ENCODE peak calls at places on chromosomes 4 and X, in nine cellular contexts. One of them, this sample, is unnamed.

GRCh38 chrX:40008841-40009461 is 88.8 kb downstream of the BCOR start:
- DNase-seq in activated T-helper 1 cell treated with Interleukin-2 at 50 U/mL for 16 hours: no peak
- DNase-seq in stimulated activated CD4-positive, alpha-beta T cell treated with anti-CD3 and anti-CD28 coated beads, Interleukin-12 subunit alpha, Interleukin-12 subunit beta, amount 100 ng/mL, for 48 hours: no peak
- DNase-seq in DMS153: peak
- DNase-seq in sigmoid colon: peak
- DNase-seq in brain microvascular endothelial cell: no peak
- DNase-seq in Caki2: no peak
- DNase-seq in stimulated activated CD8-positive, alpha-beta memory T cell treated with anti-CD3 and anti-CD28 coated beads, Interleukin-2, amount 100 ng/mL, for 48 hours: no peak
- DNase-seq in fibroblast of mammary gland: no peak
- DNase-seq in this sample: no peak

GRCh38 chr4:124515591-124515990 is 196.9 kb downstream of the ANKRD50 start:
- DNase-seq in sigmoid colon: no peak
- DNase-seq in Caki2: no peak
- DNase-seq in brain microvascular endothelial cell: no peak
- DNase-seq in fibroblast of mammary gland: no peak
- DNase-seq in stimulated activated CD8-positive, alpha-beta memory T cell treated with anti-CD3 and anti-CD28 coated beads, Interleukin-2, amount 100 ng/mL, for 48 hours: no peak
- DNase-seq in DMS153: no peak
- DNase-seq in stimulated activated CD4-positive, alpha-beta T cell treated with anti-CD3 and anti-CD28 coated beads, Interleukin-12 subunit alpha, Interleukin-12 subunit beta, amount 100 ng/mL, for 48 hours: no peak
- DNase-seq in activated T-helper 1 cell treated with Interleukin-2 at 50 U/mL for 16 hours: no peak
- DNase-seq in this sample: no peak

GRCh38 chr4:72505314-72505744 is 63.7 kb downstream of the ADAMTS3 start:
- DNase-seq in fibroblast of mammary gland: peak
- DNase-seq in Caki2: peak
- DNase-seq in DMS153: peak
- DNase-seq in stimulated activated CD4-positive, alpha-beta T cell treated with anti-CD3 and anti-CD28 coated beads, Interleukin-12 subunit alpha, Interleukin-12 subunit beta, amount 100 ng/mL, for 48 hours: no peak
- DNase-seq in brain microvascular endothelial cell: peak
- DNase-seq in sigmoid colon: no peak
- DNase-seq in activated T-helper 1 cell treated with Interleukin-2 at 50 U/mL for 16 hours: no peak
- DNase-seq in stimulated activated CD8-positive, alpha-beta memory T cell treated with anti-CD3 and anti-CD28 coated beads, Interleukin-2, amount 100 ng/mL, for 48 hours: no peak
- DNase-seq in this sample: peak

GRCh38 chr4:94939791-94940530 is 182.2 kb downstream of the BMPR1B start:
- DNase-seq in stimulated activated CD8-positive, alpha-beta memory T cell treated with anti-CD3 and anti-CD28 coated beads, Interleukin-2, amount 100 ng/mL, for 48 hours: no peak
- DNase-seq in sigmoid colon: no peak
- DNase-seq in stimulated activated CD4-positive, alpha-beta T cell treated with anti-CD3 and anti-CD28 coated beads, Interleukin-12 subunit alpha, Interleukin-12 subunit beta, amount 100 ng/mL, for 48 hours: no peak
- DNase-seq in activated T-helper 1 cell treated with Interleukin-2 at 50 U/mL for 16 hours: no peak
- DNase-seq in Caki2: no peak
- DNase-seq in DMS153: no peak
- DNase-seq in fibroblast of mammary gland: peak
- DNase-seq in brain microvascular endothelial cell: no peak
- DNase-seq in this sample: no peak

GRCh38 chr4:89123418-89123817 is 12.1 kb downstream of the TIGD2 start:
- DNase-seq in Caki2: peak
- DNase-seq in activated T-helper 1 cell treated with Interleukin-2 at 50 U/mL for 16 hours: no peak
- DNase-seq in stimulated activated CD8-positive, alpha-beta memory T cell treated with anti-CD3 and anti-CD28 coated beads, Interleukin-2, amount 100 ng/mL, for 48 hours: no peak
- DNase-seq in DMS153: no peak
- DNase-seq in stimulated activated CD4-positive, alpha-beta T cell treated with anti-CD3 and anti-CD28 coated beads, Interleukin-12 subunit alpha, Interleukin-12 subunit beta, amount 100 ng/mL, for 48 hours: no peak
- DNase-seq in brain microvascular endothelial cell: peak
- DNase-seq in fibroblast of mammary gland: no peak
- DNase-seq in sigmoid colon: no peak
- DNase-seq in this sample: no peak

GRCh38 chrX:38959736-38960534 is 158.7 kb downstream of the MID1IP1 start:
- DNase-seq in DMS153: no peak
- DNase-seq in stimulated activated CD4-positive, alpha-beta T cell treated with anti-CD3 and anti-CD28 coated beads, Interleukin-12 subunit alpha, Interleukin-12 subunit beta, amount 100 ng/mL, for 48 hours: no peak
- DNase-seq in activated T-helper 1 cell treated with Interleukin-2 at 50 U/mL for 16 hours: no peak
- DNase-seq in fibroblast of mammary gland: peak
- DNase-seq in sigmoid colon: no peak
- DNase-seq in brain microvascular endothelial cell: no peak
- DNase-seq in stimulated activated CD8-positive, alpha-beta memory T cell treated with anti-CD3 and anti-CD28 coated beads, Interleukin-2, amount 100 ng/mL, for 48 hours: no peak
- DNase-seq in Caki2: no peak
- DNase-seq in this sample: no peak

GRCh38 chr4:97073194-97073593 is 1070.1 kb downstream of the STPG2 start:
- DNase-seq in activated T-helper 1 cell treated with Interleukin-2 at 50 U/mL for 16 hours: no peak
- DNase-seq in Caki2: peak
- DNase-seq in sigmoid colon: no peak
- DNase-seq in fibroblast of mammary gland: no peak
- DNase-seq in stimulated activated CD4-positive, alpha-beta T cell treated with anti-CD3 and anti-CD28 coated beads, Interleukin-12 subunit alpha, Interleukin-12 subunit beta, amount 100 ng/mL, for 48 hours: no peak
- DNase-seq in brain microvascular endothelial cell: no peak
- DNase-seq in stimulated activated CD8-positive, alpha-beta memory T cell treated with anti-CD3 and anti-CD28 coated beads, Interleukin-2, amount 100 ng/mL, for 48 hours: no peak
- DNase-seq in DMS153: no peak
- DNase-seq in this sample: no peak

GRCh38 chr4:151990201-151990600 is 229.4 kb upstream of the GATB start:
- DNase-seq in brain microvascular endothelial cell: no peak
- DNase-seq in Caki2: peak
- DNase-seq in DMS153: no peak
- DNase-seq in stimulated activated CD8-positive, alpha-beta memory T cell treated with anti-CD3 and anti-CD28 coated beads, Interleukin-2, amount 100 ng/mL, for 48 hours: no peak
- DNase-seq in fibroblast of mammary gland: peak
- DNase-seq in activated T-helper 1 cell treated with Interleukin-2 at 50 U/mL for 16 hours: no peak
- DNase-seq in sigmoid colon: no peak
- DNase-seq in stimulated activated CD4-positive, alpha-beta T cell treated with anti-CD3 and anti-CD28 coated beads, Interleukin-12 subunit alpha, Interleukin-12 subunit beta, amount 100 ng/mL, for 48 hours: no peak
- DNase-seq in this sample: no peak

GRCh38 chrX:19334945-19335626 is 8.6 kb upstream of the PDHA1 start:
- DNase-seq in activated T-helper 1 cell treated with Interleukin-2 at 50 U/mL for 16 hours: no peak
- DNase-seq in DMS153: no peak
- DNase-seq in stimulated activated CD4-positive, alpha-beta T cell treated with anti-CD3 and anti-CD28 coated beads, Interleukin-12 subunit alpha, Interleukin-12 subunit beta, amount 100 ng/mL, for 48 hours: peak
- DNase-seq in fibroblast of mammary gland: peak
- DNase-seq in brain microvascular endothelial cell: peak
- DNase-seq in Caki2: no peak
- DNase-seq in stimulated activated CD8-positive, alpha-beta memory T cell treated with anti-CD3 and anti-CD28 coated beads, Interleukin-2, amount 100 ng/mL, for 48 hours: no peak
- DNase-seq in sigmoid colon: no peak
- DNase-seq in this sample: no peak

GRCh38 chrX:26649534-26649933 is 433.6 kb downstream of the MAGEB5 start:
- DNase-seq in Caki2: no peak
- DNase-seq in DMS153: no peak
- DNase-seq in activated T-helper 1 cell treated with Interleukin-2 at 50 U/mL for 16 hours: no peak
- DNase-seq in stimulated activated CD8-positive, alpha-beta memory T cell treated with anti-CD3 and anti-CD28 coated beads, Interleukin-2, amount 100 ng/mL, for 48 hours: no peak
- DNase-seq in fibroblast of mammary gland: peak
- DNase-seq in sigmoid colon: no peak
- DNase-seq in brain microvascular endothelial cell: peak
- DNase-seq in stimulated activated CD4-positive, alpha-beta T cell treated with anti-CD3 and anti-CD28 coated beads, Interleukin-12 subunit alpha, Interleukin-12 subunit beta, amount 100 ng/mL, for 48 hours: peak
- DNase-seq in this sample: no peak

GRCh38 chr4:38759077-38759789 is 23.6 kb downstream of the TLR10 start:
- DNase-seq in stimulated activated CD4-positive, alpha-beta T cell treated with anti-CD3 and anti-CD28 coated beads, Interleukin-12 subunit alpha, Interleukin-12 subunit beta, amount 100 ng/mL, for 48 hours: peak
- DNase-seq in activated T-helper 1 cell treated with Interleukin-2 at 50 U/mL for 16 hours: peak
- DNase-seq in stimulated activated CD8-positive, alpha-beta memory T cell treated with anti-CD3 and anti-CD28 coated beads, Interleukin-2, amount 100 ng/mL, for 48 hours: peak
- DNase-seq in fibroblast of mammary gland: peak
- DNase-seq in DMS153: no peak
- DNase-seq in sigmoid colon: peak
- DNase-seq in Caki2: peak
- DNase-seq in brain microvascular endothelial cell: peak
- DNase-seq in this sample: no peak

This sample was measured in pulmonary artery endothelial cell.